ENCODE peak calls at places on chromosomes 4 and X, in eight cellular contexts. Z, Q, N, T, I, X, S and G are unnamed samples. For H3K9me3 and H3K4me1, the result is how much of the 10 kb centered on the place peaks cover.

GRCh38 chr4:7062816-7063215 is 5.0 kb downstream of the GRPEL1 start:
- DNase-seq in Q (no peak), X (no peak), N (no peak), S (no peak), I (no peak), T (no peak), Z (no peak), G (no peak)

GRCh38 chr4:25776795-25777194 is 86.0 kb downstream of the SEL1L3 start:
- DNase-seq in N (no peak), Q (no peak), I (no peak), X (no peak), S (no peak), T (no peak), Z (no peak), G (no peak)

GRCh38 chr4:30671926-30672325 is 48.2 kb upstream of the PCDH7 start:
- DNase-seq in S (no peak), N (no peak), Q (no peak), X (no peak), T (no peak), Z (no peak), I (no peak), G (no peak)

GRCh38 chr4:89254847-89255246 is 52.8 kb downstream of the GPRIN3 start:
- DNase-seq in N (no peak), X (no peak), Q (no peak), I (no peak), Z (peak), S (peak), T (no peak), G (no peak)

GRCh38 chr4:53476232-53477037 is 99.0 kb downstream of the FIP1L1 start:
- DNase-seq in S (no peak), I (no peak), Q (peak), Z (no peak), N (peak), X (no peak), T (no peak), G (no peak)

GRCh38 chrX:7943600-7944245 is 16.5 kb upstream of the PNPLA4 start:
- DNase-seq in N (no peak), X (no peak), Q (no peak), I (no peak), S (no peak), Z (no peak), T (no peak), G (no peak)

GRCh38 chr4:106162278-106162677 is 153.7 kb downstream of the TBCK start:
- DNase-seq in Q (no peak), T (peak), N (no peak), S (no peak), X (no peak), I (no peak), Z (no peak), G (no peak)

GRCh38 chr4:52372269-52372668 is 286.8 kb downstream of the USP46 start:
- DNase-seq in N (no peak), I (no peak), Z (no peak), S (no peak), T (no peak), X (no peak), Q (no peak), G (no peak)

GRCh38 chr4:80371046-80371445 is 35.5 kb downstream of the CFAP299 start:
- DNase-seq in Z (no peak), N (no peak), S (no peak), X (no peak), Q (no peak), T (no peak), I (no peak), G (no peak)

GRCh38 chrX:49901068-49901467 is 21.3 kb upstream of the CLCN5 start:
- DNase-seq in X (no peak), N (no peak), Q (no peak), Z (no peak), T (no peak), I (no peak), S (no peak), G (no peak)

GRCh38 chrX:39766882-39767281 is 330.9 kb downstream of the BCOR start:
- DNase-seq in X (no peak), I (no peak), Q (peak), S (no peak), N (no peak), T (no peak), Z (no peak), G (no peak)

GRCh38 chr4:126470862-126471261 is 1156.1 kb downstream of the FAT4 start:
- DNase-seq in X (no peak), S (no peak), Q (no peak), N (no peak), T (no peak), I (no peak), Z (no peak), G (no peak)

GRCh38 chr4:15339732-15340131 is 88.1 kb upstream of the C1QTNF7 start:
- DNase-seq in S (no peak), I (no peak), Z (no peak), Q (no peak), X (no peak), T (no peak), N (no peak), G (no peak)

GRCh38 chr4:4641661-4642180 is 99.9 kb upstream of the STX18 start:
- DNase-seq in T (no peak), X (no peak), N (no peak), Z (no peak), Q (no peak), I (no peak), S (no peak), G (no peak)

GRCh38 chr4:182338731-182339130 is 95.5 kb downstream of the TENM3 start:
- DNase-seq in N (no peak), S (no peak), X (no peak), I (no peak), Z (no peak), Q (no peak), T (no peak), G (no peak)

GRCh38 chr4:181301735-181302380 is 941.3 kb upstream of the TENM3 start:
- DNase-seq in S (peak), Q (no peak), I (no peak), X (peak), T (no peak), Z (no peak), N (peak), G (no peak)

GRCh38 chrX:40831750-40832149 is 96.4 kb upstream of the MED14 start:
- DNase-seq in X (no peak), Q (no peak), Z (no peak), T (no peak), N (no peak), I (no peak), S (no peak), G (no peak)
- H3K9me3 ChIP-seq in X (under half), Q (under half), Z (under half), T (under half), N (under half), I (under half), S (under half), G (under half)

DNA sequence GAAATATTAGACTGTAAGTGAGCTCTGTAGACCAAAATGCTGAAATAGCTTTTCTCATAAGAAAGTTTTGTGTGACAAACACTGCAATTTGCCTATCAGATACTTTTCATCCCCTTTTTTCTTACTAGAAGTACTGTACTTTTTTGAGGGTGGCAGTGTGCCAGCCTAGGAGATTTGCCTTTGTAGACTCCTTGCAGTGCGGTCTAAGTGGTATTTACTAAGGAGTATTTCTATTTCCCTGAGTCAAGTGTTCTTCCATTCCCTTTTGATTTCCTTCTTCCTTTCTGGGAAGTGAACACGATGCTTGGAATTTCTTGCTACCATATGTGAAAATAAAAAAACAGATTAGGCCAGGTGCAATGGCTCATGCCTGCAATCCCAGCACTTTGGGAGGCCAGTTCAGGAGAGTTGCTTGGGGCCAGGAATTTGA is 34.6 kb downstream of the PDLIM5 start:
- DNase-seq in S (no peak), T (no peak), Z (no peak), I (no peak), N (no peak), Q (no peak), X (no peak), G (no peak)
- H3K4me1 ChIP-seq in S (under half), T (under half), Z (under half), I (under half), N (half or more), Q (under half), X (under half), G (under half)

DNA sequence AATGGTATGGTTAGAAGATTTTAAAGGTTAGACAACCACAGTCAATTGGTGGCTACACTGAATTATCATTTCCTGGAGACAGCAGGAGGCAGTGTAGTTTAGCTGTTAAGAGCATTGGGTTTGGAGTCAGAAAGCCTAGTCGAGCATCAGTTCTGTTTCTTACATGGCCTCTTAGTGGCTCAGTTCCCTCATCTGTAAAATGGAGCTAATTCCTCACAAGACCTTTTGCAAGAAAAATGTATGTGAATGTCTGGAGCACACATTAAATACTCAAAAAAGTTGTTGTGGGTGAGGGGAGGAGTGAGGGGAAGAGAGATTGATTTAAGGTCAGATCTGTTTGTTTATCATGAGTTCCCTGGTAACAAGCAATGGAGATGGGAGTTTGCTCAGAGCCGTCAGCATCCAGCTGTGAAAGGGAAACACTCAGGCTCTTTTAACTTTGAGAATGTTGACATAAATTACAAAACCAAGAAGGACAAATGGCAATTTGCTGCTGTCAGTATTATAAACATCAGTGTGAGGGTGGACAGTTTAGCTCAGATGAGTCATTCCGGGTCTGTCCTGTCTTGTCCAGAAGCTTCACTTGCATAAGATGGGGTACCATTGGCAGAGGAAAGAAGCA is 98.2 kb upstream of the PGRMC2 start:
- DNase-seq in T (no peak), S (no peak), Z (no peak), X (no peak), I (no peak), N (no peak), Q (no peak), G (no peak)
- TF ChIP-seq CTCF in T (no peak), S (no peak), Z (no peak), X (peak), I (no peak), N (peak), Q (no peak), G (no peak)

GRCh38 chrX:44908838-44909237 is 35.9 kb downstream of the KDM6A start:
- DNase-seq in N (no peak), I (no peak), T (no peak), Z (no peak), S (no peak), Q (no peak), X (no peak), G (no peak)
- H3K9me3 ChIP-seq in N (under half), I (under half), T (under half), Z (under half), S (under half), Q (under half), X (under half), G (under half)

DNA sequence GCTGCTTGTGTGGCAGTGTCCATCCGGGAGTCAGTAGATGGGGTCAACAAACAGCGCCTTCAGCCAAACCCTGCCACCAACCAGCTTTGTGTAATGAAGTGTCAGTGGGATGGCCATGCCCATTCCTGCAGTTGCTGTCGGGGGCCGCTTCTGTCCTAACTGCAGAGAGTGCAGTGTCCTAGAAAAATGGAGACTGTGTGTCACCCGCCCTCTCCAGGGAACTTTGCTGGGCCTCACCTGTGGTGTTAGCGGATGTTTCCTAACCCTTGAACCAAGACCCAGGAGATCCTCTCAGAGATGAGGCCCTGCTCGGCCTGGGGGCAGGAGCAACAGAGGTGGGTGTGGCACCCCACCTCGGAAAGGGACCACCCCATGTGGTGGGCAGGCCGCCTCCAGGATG is 35.3 kb upstream of the HGFAC start:
- DNase-seq in I (no peak), T (peak), Q (peak), X (no peak), S (no peak), N (peak), Z (no peak), G (no peak)
- H3K4me1 ChIP-seq in I (under half), T (under half), Q (under half), X (under half), S (under half), N (under half), Z (under half), G (under half)

DNA sequence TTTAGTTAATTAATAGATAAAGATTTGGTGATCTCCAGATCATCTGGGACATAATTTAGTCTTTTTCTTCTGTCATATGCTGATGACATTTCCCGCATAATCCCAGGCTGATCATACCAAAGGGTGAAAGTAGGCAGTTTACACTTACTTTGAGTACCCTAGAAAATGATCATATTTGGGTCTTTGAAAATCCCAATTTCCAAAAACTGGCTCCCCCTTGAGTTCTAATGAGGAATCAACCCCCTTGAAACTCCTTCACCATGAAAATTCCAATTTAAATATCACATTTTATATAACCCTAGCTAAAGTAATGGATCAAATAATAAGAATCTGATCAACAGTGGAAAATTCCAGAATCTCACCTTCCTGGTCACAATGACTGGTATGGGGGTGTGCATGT is 223.4 kb downstream of the NAF1 start:
- DNase-seq in Z (no peak), T (no peak), S (no peak), I (no peak), Q (no peak), N (no peak), X (no peak), G (no peak)
- TF ChIP-seq CTCF in Z (no peak), T (no peak), S (no peak), I (no peak), Q (no peak), N (no peak), X (no peak), G (no peak)

GRCh38 chrX:65273152-65273551 is 261.4 kb downstream of the LAS1L start:
- DNase-seq in T (no peak), Q (no peak), I (no peak), Z (no peak), N (no peak), S (no peak), X (no peak), G (no peak)
- H3K9me3 ChIP-seq in T (under half), Q (under half), I (under half), Z (under half), N (under half), S (half or more), X (under half), G (under half)

DNA sequence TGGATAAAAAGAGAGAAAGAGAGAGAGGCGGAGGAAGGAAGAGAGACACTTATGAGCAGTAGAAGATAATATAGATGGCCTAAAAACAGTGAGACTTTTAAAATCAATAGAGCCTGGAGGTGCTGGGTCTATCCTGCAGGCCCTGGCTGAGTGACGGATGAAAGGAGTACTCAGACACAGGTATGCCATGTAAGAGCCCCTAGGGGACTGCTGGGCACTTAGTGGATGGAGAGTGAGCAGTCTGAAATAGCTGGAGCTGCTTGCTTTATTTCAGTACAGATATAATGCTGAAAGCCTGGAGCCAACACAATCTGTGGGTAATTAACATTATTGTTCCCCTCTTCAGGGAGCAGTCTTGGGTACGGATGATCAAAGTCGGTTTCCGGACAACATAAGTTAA is 578.6 kb downstream of the SPOCK3 start:
- DNase-seq in I (no peak), Z (no peak), N (no peak), X (no peak), S (no peak), Q (no peak), T (no peak), G (no peak)
- H3K4me1 ChIP-seq in I (under half), Z (under half), N (under half), X (under half), S (under half), Q (under half), T (under half), G (under half)

GRCh38 chrX:10769165-10769564 is 148.8 kb upstream of the MID1 start:
- DNase-seq in N (no peak), T (no peak), Q (no peak), X (no peak), Z (no peak), S (no peak), I (no peak), G (no peak)
- TF ChIP-seq CTCF in N (peak), T (no peak), Q (peak), X (peak), Z (peak), S (peak), I (no peak), G (peak)

GRCh38 chrX:153799326-153799725 is 4.9 kb downstream of the SSR4 start:
- DNase-seq in Z (no peak), X (no peak), N (no peak), S (no peak), Q (no peak), T (no peak), I (no peak), G (no peak)
- H3K9me3 ChIP-seq in Z (under half), X (under half), N (under half), S (under half), Q (under half), T (under half), I (under half), G (under half)